ENCODE peak calls at places on chromosomes 11 and 22, in six cellular contexts. M is PC-3, H is GM23338, L is OCI-LY7, G is MM.1S, W is hepatocyte. U is an unnamed sample. For H3K4me1, the result is how much of the 10 kb centered on the place peaks cover.

GRCh38 chr22:42432020-42432596 is at the start of gene NFAM1:
- DNase-seq in M (no peak), H (no peak), L (no peak), G (no peak), W (no peak), U (peak)

GRCh38 chr11:62125881-62126280 is 2.1 kb downstream of the INCENP start:
- DNase-seq in M (no peak), H (no peak), L (peak), G (no peak), W (no peak), U (peak)

GRCh38 chr22:28442951-28443876 is 236.4 kb downstream of the TTC28 start:
- DNase-seq in M (no peak), H (peak), L (peak), G (no peak), W (peak), U (peak)

GRCh38 chr11:57276169-57276854 is 39.3 kb upstream of the APLNR start:
- DNase-seq in M (no peak), H (no peak), L (no peak), G (no peak), W (no peak), U (no peak)

GRCh38 chr11:62600367-62601113 is 1.1 kb downstream of the MTA2 start:
- DNase-seq in M (no peak), H (peak), L (peak), G (peak), W (no peak), U (peak)

GRCh38 chr11:762421-763072 is 14.7 kb downstream of the GATD1 start:
- DNase-seq in M (peak), H (peak), L (peak), G (no peak), W (no peak), U (no peak)

GRCh38 chr22:31616315-31616980 is 45.6 kb downstream of the PISD start:
- DNase-seq in M (no peak), H (no peak), L (no peak), G (peak), W (peak), U (no peak)

GRCh38 chr11:19276859-19277808 is 36.4 kb upstream of the E2F8 start:
- DNase-seq in M (peak), H (no peak), L (no peak), G (no peak), W (peak), U (no peak)

GRCh38 chr11:85823816-85824215 is 12.9 kb upstream of the SYTL2 start:
- DNase-seq in M (no peak), H (no peak), L (no peak), G (peak), W (no peak), U (no peak)

GRCh38 chr11:94183886-94184264 is 55.2 kb downstream of the PANX1 start:
- DNase-seq in M (peak), H (peak), L (peak), G (no peak), W (peak), U (peak)

GRCh38 chr22:45582955-45583320 is 80.3 kb downstream of the FBLN1 start:
- DNase-seq in M (no peak), H (no peak), L (no peak), G (no peak), W (no peak), U (no peak)

GRCh38 chr22:45584621-45585436 is 82.1 kb downstream of the FBLN1 start:
- DNase-seq in M (no peak), H (no peak), L (no peak), G (no peak), W (no peak), U (no peak)

GRCh38 chr22:45584121-45584570 is 81.5 kb downstream of the FBLN1 start:
- DNase-seq in M (no peak), H (no peak), L (peak), G (no peak), W (no peak), U (no peak)

GRCh38 chr22:45582236-45582954 is 79.7 kb downstream of the FBLN1 start:
- DNase-seq in M (no peak), H (no peak), L (no peak), G (no peak), W (no peak), U (no peak)

GRCh38 chr22:45583504-45583903 is 80.8 kb downstream of the FBLN1 start:
- DNase-seq in M (no peak), H (no peak), L (peak), G (no peak), W (no peak), U (no peak)
- TF ChIP-seq EZH2phosphoT487 in M (no peak), H (no peak), L (no peak), G (no peak), W (no peak), U (no peak)

DNA sequence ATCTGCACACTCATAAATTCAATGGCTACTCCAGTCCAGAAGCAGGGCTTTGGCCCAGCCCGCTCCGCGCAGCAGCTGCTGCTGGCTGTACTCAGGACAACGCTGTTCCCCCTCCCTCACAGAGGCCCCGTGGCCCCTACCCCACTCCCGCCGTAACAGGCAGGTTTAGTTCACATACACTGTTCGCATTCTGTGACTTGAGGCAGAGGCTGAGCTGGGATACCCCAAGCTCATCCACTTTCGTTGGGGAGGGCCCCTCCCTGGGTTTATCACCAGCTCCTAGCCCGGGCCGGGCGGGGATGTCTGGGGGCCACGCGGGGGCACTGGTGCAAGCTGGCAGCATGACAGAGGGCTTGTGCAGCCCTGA is 52.4 kb downstream of the SYT13 start:
- DNase-seq in M (no peak), H (no peak), L (no peak), G (no peak), W (no peak), U (no peak)
- TF ChIP-seq CTCF in M (no peak), H (no peak), L (no peak), G (no peak), W (no peak), U (peak)

GRCh38 chr11:28048812-28049211 is 59.1 kb downstream of the KIF18A start:
- DNase-seq in M (no peak), H (no peak), L (no peak), G (no peak), W (no peak), U (no peak)
- H3K4me1 ChIP-seq in M (under half), H (under half), L (under half), G (under half), W (under half), U (under half)

DNA sequence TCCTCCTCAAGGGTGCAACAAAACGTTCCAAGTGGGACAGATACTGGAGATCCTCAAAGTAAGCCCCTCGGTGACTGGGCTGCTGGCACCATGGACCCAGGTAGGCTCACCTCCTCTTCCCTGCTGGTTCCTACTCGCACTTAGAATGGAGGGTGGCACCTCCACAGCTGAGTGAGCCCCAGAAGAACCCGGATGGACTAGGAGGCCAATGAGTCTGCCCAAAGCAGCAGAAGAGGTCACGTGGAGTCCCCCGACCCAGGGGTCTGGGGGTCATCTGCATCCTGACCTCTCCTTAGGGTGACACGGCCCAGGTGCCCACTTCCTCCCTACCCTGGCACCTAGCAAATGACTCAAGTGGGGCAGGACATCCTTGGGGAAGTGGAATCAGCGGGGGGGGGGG is 4.4 kb downstream of the APOL1 start:
- DNase-seq in M (no peak), H (no peak), L (no peak), G (no peak), W (no peak), U (no peak)
- TF ChIP-seq EZH2phosphoT487 in M (no peak), H (no peak), L (no peak), G (no peak), W (no peak), U (no peak)

GRCh38 chr11:70341881-70342429 is 56.4 kb upstream of the CTTN start:
- DNase-seq in M (no peak), H (no peak), L (no peak), G (no peak), W (no peak), U (no peak)
- TF ChIP-seq CTCF in M (no peak), H (no peak), L (no peak), G (no peak), W (no peak), U (no peak)

GRCh38 chr22:20951151-20951931 is 15.7 kb upstream of the AIFM3 start:
- DNase-seq in M (no peak), H (no peak), L (no peak), G (no peak), W (no peak), U (no peak)
- H3K4me1 ChIP-seq in M (under half), H (under half), L (under half), G (under half), W (under half), U (under half)

GRCh38 chr11:104343578-104343977 is 179.6 kb upstream of the PDGFD start:
- DNase-seq in M (peak), H (peak), L (peak), G (no peak), W (peak), U (peak)
- TF ChIP-seq EZH2phosphoT487 in M (no peak), H (no peak), L (no peak), G (no peak), W (no peak), U (no peak)

GRCh38 chr22:30113494-30113893 is 33.2 kb downstream of the HORMAD2 start:
- DNase-seq in M (no peak), H (no peak), L (no peak), G (no peak), W (no peak), U (no peak)
- TF ChIP-seq CTCF in M (no peak), H (no peak), L (no peak), G (no peak), W (no peak), U (no peak)

GRCh38 chr11:75560644-75561043 is 1.4 kb upstream of the SERPINH1 start:
- DNase-seq in M (no peak), H (no peak), L (no peak), G (no peak), W (no peak), U (no peak)
- H3K4me1 ChIP-seq in M (under half), H (half or more), L (under half), G (under half), W (half or more), U (half or more)

U was measured in neural progenitor cell.